ENCODE peak calls at places on chromosomes 12 and 14, in six cellular contexts. A is breast epithelium; K is CD4-positive, alpha-beta T cell; H is body of pancreas; J is IMR-90; G is mesenchymal stem cell. X is an unnamed sample.

GRCh38 chr14:49893309-49894213 is 679 bp downstream of the ARF6 start:
- DNase-seq in J (no peak), A (peak; percentile 49), K (peak; percentile 73), H (peak; percentile 61), G (peak; percentile 62), X (peak; percentile 66)

GRCh38 chr14:30822080-30822571 is 52.2 kb upstream of the COCH start:
- DNase-seq in J (no peak), A (no peak), K (no peak), H (peak; percentile 56), G (no peak), X (no peak)

GRCh38 chr12:94207467-94208432 is 59.4 kb downstream of the PLXNC1 start:
- DNase-seq in K (no peak), H (no peak), A (no peak), G (no peak), J (no peak), X (no peak)

GRCh38 chr12:44155349-44155748 is 319.5 kb downstream of the TMEM117 start:
- DNase-seq in G (no peak), J (no peak), K (no peak), A (no peak), H (no peak), X (no peak)

GRCh38 chr12:121217761-121218160 is 7.8 kb downstream of the P2RX4 start:
- DNase-seq in J (no peak), G (no peak), A (no peak), H (peak; percentile 79), K (no peak), X (no peak)

GRCh38 chr14:71659165-71659564 is 273.1 kb upstream of the RGS6 start:
- DNase-seq in G (peak; percentile 29), H (no peak), J (peak; percentile 64), A (no peak), K (no peak), X (no peak)

GRCh38 chr12:56387152-56387551 is 24.5 kb upstream of the APOF start:
- DNase-seq in A (no peak), G (peak; percentile 13), J (peak; percentile 49), K (no peak), H (no peak), X (no peak)

GRCh38 chr12:118494776-118495175 is 118.4 kb downstream of the SUDS3 start:
- DNase-seq in K (no peak), J (no peak), H (no peak), A (no peak), G (no peak), X (no peak)

GRCh38 chr12:48054955-48055821 is 50.7 kb downstream of the SENP1 start:
- DNase-seq in K (no peak), G (no peak), H (no peak), J (no peak), A (no peak), X (no peak)

GRCh38 chr14:74863274-74863673 is 12.7 kb downstream of the PROX2 start:
- DNase-seq in G (no peak), A (no peak), H (no peak), J (no peak), K (no peak), X (no peak)

DNA sequence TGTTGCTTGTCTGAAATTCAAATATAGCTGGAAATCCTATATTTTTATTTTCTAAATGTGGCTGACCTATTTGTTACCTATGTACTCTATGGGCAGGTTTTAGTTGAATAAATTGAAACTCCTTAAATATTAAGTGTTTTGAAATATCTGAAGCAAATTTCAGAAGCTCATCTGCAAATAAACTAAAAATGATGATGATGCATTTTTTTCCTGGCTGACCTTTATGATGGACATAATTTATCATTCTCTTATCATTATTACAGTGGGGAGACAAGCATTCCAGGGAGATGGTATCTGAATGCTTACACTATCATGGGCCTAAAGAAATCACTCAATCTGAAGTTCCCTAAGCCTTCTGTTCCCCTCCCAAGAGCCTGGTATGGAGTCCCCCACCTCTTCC is 1225.2 kb downstream of the AACS start:
- DNase-seq in G (no peak), J (no peak), H (no peak), K (no peak), A (no peak), X (no peak)
- H3K9me3 ChIP-seq in G (peaks cover 32% of the 10 kb centered on the region), J (peaks cover 9% of the 10 kb centered on the region), H (peaks cover 9% of the 10 kb centered on the region), K (no peaks in the 10 kb centered on the region), A (peaks cover 20% of the 10 kb centered on the region), X (peaks cover 3% of the 10 kb centered on the region)

GRCh38 chr14:48331421-48331820 is 656.0 kb upstream of the MDGA2 start:
- DNase-seq in G (peak; percentile 65), H (no peak), A (no peak), K (no peak), J (peak; percentile 16), X (no peak)
- H3K9me3 ChIP-seq in G (no peaks in the 10 kb centered on the region), H (no peaks in the 10 kb centered on the region), A (no peaks in the 10 kb centered on the region), K (no peaks in the 10 kb centered on the region), J (peaks cover 4% of the 10 kb centered on the region), X (no peaks in the 10 kb centered on the region)

GRCh38 chr14:105900398-105901160 is 374.2 kb downstream of the TMEM121 start:
- DNase-seq in H (no peak), K (no peak), G (no peak), A (no peak), J (no peak), X (no peak)

GRCh38 chr14:105899071-105899641 is 372.8 kb downstream of the TMEM121 start:
- DNase-seq in A (no peak), K (no peak), J (no peak), G (no peak), H (no peak), X (no peak)

GRCh38 chr14:105902131-105902898 is 375.9 kb downstream of the TMEM121 start:
- DNase-seq in H (no peak), G (no peak), J (no peak), A (no peak), K (no peak), X (no peak)

GRCh38 chr14:105899657-105900397 is 373.4 kb downstream of the TMEM121 start:
- DNase-seq in H (no peak), A (no peak), G (no peak), J (no peak), K (no peak), X (no peak)

GRCh38 chr14:105901226-105901625 is 374.8 kb downstream of the TMEM121 start:
- DNase-seq in J (no peak), H (no peak), A (no peak), G (no peak), K (no peak), X (no peak)
- H3K9me3 ChIP-seq in J (peaks cover 50% of the 10 kb centered on the region), H (no peaks in the 10 kb centered on the region), A (peaks cover 7% of the 10 kb centered on the region), G (no peaks in the 10 kb centered on the region), K (no peaks in the 10 kb centered on the region), X (no peaks in the 10 kb centered on the region)

DNA sequence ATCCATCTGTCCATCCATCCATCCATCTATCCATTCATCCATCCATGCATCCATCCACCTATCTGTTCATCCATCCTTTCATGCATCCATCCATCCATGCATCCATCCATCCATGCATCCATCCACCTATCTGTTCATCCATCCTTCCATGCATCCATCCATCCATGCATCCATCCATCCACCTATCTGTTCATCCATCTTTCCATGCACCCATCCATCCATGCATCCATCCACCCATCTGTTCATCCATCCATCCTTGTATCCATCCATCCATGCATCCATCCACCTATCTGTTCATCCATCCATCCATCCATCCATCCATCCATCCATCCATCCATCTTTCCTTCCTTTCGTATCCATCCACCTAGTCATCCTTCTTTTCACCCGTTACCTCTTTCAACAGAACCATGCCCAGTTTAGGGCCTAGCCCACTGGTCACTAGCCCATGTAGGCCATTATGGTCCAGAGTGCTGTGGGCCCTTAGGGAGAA is 66.3 kb downstream of the KIF26A start:
- DNase-seq in A (no peak), G (no peak), K (no peak), J (no peak), H (no peak), X (no peak)
- H3K9me3 ChIP-seq in A (no peaks in the 10 kb centered on the region), G (no peaks in the 10 kb centered on the region), K (no peaks in the 10 kb centered on the region), J (peaks cover 65% of the 10 kb centered on the region), H (no peaks in the 10 kb centered on the region), X (no peaks in the 10 kb centered on the region)

DNA sequence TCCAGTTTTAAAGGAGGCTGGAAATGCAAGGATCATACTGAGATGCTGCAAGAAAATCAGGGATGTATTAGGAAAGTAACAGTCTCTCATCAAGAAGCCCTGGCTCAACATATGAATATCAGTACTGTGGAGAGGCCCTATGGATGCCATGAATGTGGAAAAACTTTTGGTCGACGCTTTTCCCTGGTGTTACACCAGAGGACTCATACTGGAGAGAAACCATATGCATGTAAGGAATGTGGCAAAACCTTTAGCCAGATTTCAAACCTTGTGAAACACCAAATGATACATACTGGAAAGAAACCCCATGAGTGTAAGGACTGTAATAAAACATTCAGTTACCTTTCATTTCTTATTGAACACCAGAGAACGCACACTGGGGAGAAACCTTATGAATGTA is 24.5 kb downstream of the ZNF891 start:
- DNase-seq in J (no peak), K (no peak), H (no peak), A (no peak), G (peak; percentile 17), X (no peak)
- H3K9me3 ChIP-seq in J (peaks cover 84% of the 10 kb centered on the region), K (peaks cover 100% of the 10 kb centered on the region), H (peaks cover 97% of the 10 kb centered on the region), A (peaks cover 100% of the 10 kb centered on the region), G (peaks cover 99% of the 10 kb centered on the region), X (peaks cover 57% of the 10 kb centered on the region)

X was measured in T-helper 17 cell.